ENCODE peak calls at places on chromosomes 4 and X, in eight cellular contexts. B is neural crest cell, G is WTC11, D is AG10803, F is GM10248, P is GM12865, N is stomach, H is right atrium auricular region. I is an unnamed sample.

GRCh38 chr4:119130365-119131065 is 5.1 kb upstream of the MYOZ2 start:
- DNase-seq in B (no peak), G (no peak), D (peak; percentile 83), F (no peak), P (no peak), N (no peak), H (no peak), I (no peak)

GRCh38 chrX:94097852-94098251 is 423.8 kb downstream of the FAM133A start:
- DNase-seq in B (no peak), G (no peak), D (no peak), F (no peak), P (no peak), N (no peak), H (no peak), I (no peak)

GRCh38 chr4:66169341-66169740 is 499.1 kb upstream of the EPHA5 start:
- DNase-seq in B (no peak), G (no peak), D (no peak), F (no peak), P (no peak), N (no peak), H (no peak), I (no peak)

GRCh38 chr4:3320361-3321023 is 27.7 kb downstream of the RGS12 start:
- DNase-seq in B (no peak), G (no peak), D (no peak), F (no peak), P (no peak), N (peak; percentile 40), H (peak; percentile 58), I (no peak)

GRCh38 chr4:127829014-127829413 is 46.9 kb downstream of the HSPA4L start:
- DNase-seq in B (no peak), G (no peak), D (no peak), F (peak; percentile 41), P (peak; percentile 66), N (no peak), H (no peak), I (no peak)

GRCh38 chr4:83855044-83855443 is 319.1 kb downstream of the GPAT3 start:
- DNase-seq in B (no peak), G (no peak), D (peak; percentile 95), F (no peak), P (no peak), N (no peak), H (no peak), I (peak; percentile 95)

GRCh38 chr4:87589531-87589930 is 18.8 kb upstream of the DSPP start:
- DNase-seq in B (no peak), G (no peak), D (peak; percentile 90), F (no peak), P (no peak), N (no peak), H (no peak), I (peak; percentile 90)

GRCh38 chr4:52594961-52595360 is 64.1 kb downstream of the USP46 start:
- DNase-seq in B (no peak), G (no peak), D (no peak), F (no peak), P (no peak), N (no peak), H (no peak), I (no peak)

GRCh38 chr4:120671538-120671937 is 251.0 kb downstream of the PRDM5 start:
- DNase-seq in B (no peak), G (no peak), D (no peak), F (no peak), P (no peak), N (no peak), H (no peak), I (no peak)

DNA sequence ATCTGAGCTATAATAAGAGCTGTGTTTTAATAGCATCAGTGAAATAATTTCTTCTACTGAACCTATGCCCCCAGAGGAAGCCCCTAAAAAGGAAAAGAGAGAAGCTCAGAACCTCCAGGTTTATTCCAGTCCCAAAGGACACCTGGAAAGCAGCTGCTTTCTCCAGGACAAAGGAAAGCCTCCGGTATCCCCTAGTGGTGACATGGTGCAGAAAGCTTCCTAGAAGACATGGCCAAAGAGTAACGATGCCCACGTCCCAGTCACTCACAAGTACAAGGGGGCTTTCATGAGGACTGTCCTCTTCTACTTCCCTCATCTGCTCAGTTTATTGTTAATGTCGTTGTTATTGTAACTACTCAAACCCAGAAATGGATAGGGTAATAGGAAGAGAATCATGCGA is 343.9 kb downstream of the UNC5C start:
- DNase-seq in B (no peak), G (peak; percentile 48), D (no peak), F (no peak), P (no peak), N (no peak), H (no peak), I (no peak)
- TF ChIP-seq CTCF in B (peak; percentile 48), G (no peak), D (peak; percentile 35), F (no peak), P (peak; percentile 15), N (no peak), H (no peak), I (peak; percentile 27)

GRCh38 chr4:140135529-140136021 is 18.4 kb downstream of the MAML3 start:
- DNase-seq in B (no peak), G (no peak), D (peak; percentile 75), F (no peak), P (no peak), N (no peak), H (peak; percentile 65), I (no peak)
- TF ChIP-seq CTCF in B (no peak), G (no peak), D (no peak), F (no peak), P (no peak), N (no peak), H (no peak), I (no peak)

GRCh38 chrX:11531226-11531625 is 134.5 kb downstream of the ARHGAP6 start:
- DNase-seq in B (no peak), G (no peak), D (no peak), F (no peak), P (no peak), N (no peak), H (no peak), I (no peak)
- TF ChIP-seq CTCF in B (peak; percentile 59), G (no peak), D (peak; percentile 52), F (no peak), P (peak; percentile 8), N (no peak), H (peak; percentile 39), I (peak; percentile 71)

GRCh38 chr4:107760281-107760947 is 40.4 kb upstream of the PAPSS1 start:
- DNase-seq in B (no peak), G (no peak), D (no peak), F (no peak), P (no peak), N (peak; percentile 68), H (no peak), I (no peak)
- TF ChIP-seq CTCF in B (peak; percentile 45), G (no peak), D (peak; percentile 35), F (no peak), P (no peak), N (no peak), H (peak; percentile 32), I (no peak)

DNA sequence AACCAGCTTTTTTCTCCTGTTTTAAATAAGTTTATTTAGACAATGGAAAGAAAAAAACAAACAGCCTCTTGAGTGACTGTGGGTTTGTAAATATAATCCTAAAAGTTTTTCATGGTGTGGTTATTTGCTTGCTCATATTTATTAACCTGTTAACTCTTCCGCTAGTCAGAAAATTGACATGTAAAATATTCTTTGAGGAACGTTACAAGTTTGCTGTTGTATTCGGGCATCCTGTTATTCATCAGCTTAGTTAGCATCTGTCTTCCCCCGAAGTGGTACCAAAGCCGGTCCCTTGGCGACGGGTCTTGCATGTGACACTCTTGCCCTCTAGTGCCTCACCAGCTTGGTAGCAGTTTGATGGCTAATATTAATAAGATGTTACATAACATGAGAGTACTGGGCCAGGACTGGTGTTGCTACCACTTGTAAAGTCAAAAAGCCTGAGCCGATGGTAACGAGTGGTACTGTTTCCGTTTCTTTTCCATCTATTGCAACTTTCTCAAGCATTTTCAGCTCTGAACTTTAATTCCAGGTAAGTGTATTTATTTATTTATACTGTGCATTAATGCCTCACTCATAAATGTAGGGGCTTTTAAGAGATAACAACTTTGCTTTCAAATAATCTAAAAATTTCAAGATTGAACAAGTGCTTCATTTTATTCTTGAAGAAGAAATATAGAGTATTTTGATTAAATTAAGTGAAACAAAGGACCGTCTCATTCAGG is at the start of gene NDST3:
- DNase-seq in B (peak; percentile 64), G (peak; percentile 69), D (peak; percentile 31), F (peak; percentile 23), P (peak; percentile 40), N (peak; percentile 78), H (no peak), I (peak; percentile 10)
- TF ChIP-seq CTCF in B (peak; percentile 75), G (peak; percentile 25), D (peak; percentile 27), F (peak; percentile 19), P (peak; percentile 23), N (peak; percentile 37), H (peak; percentile 19), I (peak; percentile 61)

GRCh38 chrX:10254746-10255145 is 98.0 kb downstream of the CLCN4 start:
- DNase-seq in B (no peak), G (no peak), D (peak; percentile 20), F (no peak), P (no peak), N (no peak), H (no peak), I (no peak)
- TF ChIP-seq CTCF in B (no peak), G (no peak), D (peak; percentile 16), F (no peak), P (no peak), N (no peak), H (no peak), I (peak; percentile 52)